ENCODE peak calls at places on chromosomes 16 and 17, in five cellular contexts. One of them, this sample, is unnamed.

GRCh38 chr17:40022961-40023541 is 7.8 kb downstream of the CSF3 start:
- DNase-seq in H9: no peak
- DNase-seq in B cell: no peak
- DNase-seq in body of pancreas: no peak
- DNase-seq in progenitor cell of endocrine pancreas: no peak
- DNase-seq in this sample: no peak

GRCh38 chr16:3461120-3461519 is 17.6 kb downstream of the NAA60 start:
- DNase-seq in B cell: no peak
- DNase-seq in progenitor cell of endocrine pancreas: no peak
- DNase-seq in body of pancreas: no peak
- DNase-seq in H9: no peak
- DNase-seq in this sample: no peak

GRCh38 chr17:31424944-31425582 is 33.6 kb downstream of the RAB11FIP4 start:
- DNase-seq in body of pancreas: peak; percentile 18
- DNase-seq in B cell: no peak
- DNase-seq in H9: no peak
- DNase-seq in progenitor cell of endocrine pancreas: no peak
- DNase-seq in this sample: no peak

GRCh38 chr17:28076138-28076537 is 33.7 kb downstream of the NLK start:
- DNase-seq in B cell: no peak
- DNase-seq in body of pancreas: no peak
- DNase-seq in H9: no peak
- DNase-seq in progenitor cell of endocrine pancreas: no peak
- DNase-seq in this sample: no peak

GRCh38 chr17:82213251-82214011 is 789 bp upstream of the CCDC57 start:
- DNase-seq in progenitor cell of endocrine pancreas: no peak
- DNase-seq in body of pancreas: no peak
- DNase-seq in H9: no peak
- DNase-seq in B cell: no peak
- DNase-seq in this sample: peak; percentile 65

GRCh38 chr16:73204359-73205152 is 156.6 kb upstream of the ZFHX3 start:
- DNase-seq in H9: no peak
- DNase-seq in body of pancreas: no peak
- DNase-seq in B cell: no peak
- DNase-seq in progenitor cell of endocrine pancreas: no peak
- DNase-seq in this sample: no peak

GRCh38 chr16:35188288-35189155 is 1729.1 kb downstream of the TP53TG3F start:
- DNase-seq in body of pancreas: no peak
- DNase-seq in progenitor cell of endocrine pancreas: no peak
- DNase-seq in H9: no peak
- DNase-seq in B cell: no peak
- DNase-seq in this sample: no peak

GRCh38 chr17:82218349-82219075 is 5.9 kb upstream of the CCDC57 start:
- DNase-seq in B cell: no peak
- DNase-seq in H9: peak; percentile 29
- DNase-seq in progenitor cell of endocrine pancreas: no peak
- DNase-seq in body of pancreas: no peak
- DNase-seq in this sample: no peak

GRCh38 chr17:57773557-57773956 is 28.5 kb upstream of the CCDC182 start:
- DNase-seq in progenitor cell of endocrine pancreas: no peak
- DNase-seq in B cell: no peak
- DNase-seq in body of pancreas: no peak
- DNase-seq in H9: peak; percentile 8
- DNase-seq in this sample: no peak

GRCh38 chr16:4537376-4538066 is 1.1 kb downstream of the CDIP1 start:
- DNase-seq in B cell: no peak
- DNase-seq in H9: peak; percentile 61
- DNase-seq in progenitor cell of endocrine pancreas: peak; percentile 12
- DNase-seq in body of pancreas: peak; percentile 43
- DNase-seq in this sample: no peak

GRCh38 chr16:80517846-80518245 is 22.9 kb upstream of the DYNLRB2 start:
- DNase-seq in body of pancreas: no peak
- DNase-seq in B cell: no peak
- DNase-seq in progenitor cell of endocrine pancreas: no peak
- DNase-seq in H9: no peak
- DNase-seq in this sample: no peak

GRCh38 chr16:30652718-30653117 is 2.0 kb downstream of the PRR14 start:
- DNase-seq in progenitor cell of endocrine pancreas: no peak
- DNase-seq in body of pancreas: no peak
- DNase-seq in B cell: no peak
- DNase-seq in H9: no peak
- DNase-seq in this sample: no peak

GRCh38 chr17:60154616-60155426 is 5.0 kb downstream of the CA4 start:
- DNase-seq in body of pancreas: no peak
- DNase-seq in H9: peak; percentile 32
- DNase-seq in progenitor cell of endocrine pancreas: no peak
- DNase-seq in B cell: no peak
- DNase-seq in this sample: no peak

GRCh38 chr16:84379008-84379730 is 10.8 kb downstream of the ATP2C2 start:
- DNase-seq in H9: no peak
- DNase-seq in B cell: no peak
- DNase-seq in progenitor cell of endocrine pancreas: no peak
- DNase-seq in body of pancreas: no peak
- DNase-seq in this sample: no peak

GRCh38 chr17:40646791-40647548 is 648 bp downstream of the SMARCE1 start:
- DNase-seq in progenitor cell of endocrine pancreas: no peak
- DNase-seq in body of pancreas: no peak
- DNase-seq in B cell: peak; percentile 47
- DNase-seq in H9: no peak
- DNase-seq in this sample: peak; percentile 60

GRCh38 chr17:33243732-33244131 is 49.4 kb downstream of the ASIC2 start:
- DNase-seq in progenitor cell of endocrine pancreas: no peak
- DNase-seq in H9: no peak
- DNase-seq in body of pancreas: no peak
- DNase-seq in B cell: no peak
- DNase-seq in this sample: no peak

GRCh38 chr16:48385272-48385953 is at the start of gene SIAH1:
- DNase-seq in body of pancreas: peak; percentile 84
- DNase-seq in H9: peak; percentile 89
- DNase-seq in progenitor cell of endocrine pancreas: peak; percentile 92
- DNase-seq in B cell: peak; percentile 84
- DNase-seq in this sample: peak; percentile 94

GRCh38 chr17:61219460-61219859 is 180.2 kb upstream of the TBX2 start:
- DNase-seq in body of pancreas: no peak
- DNase-seq in H9: no peak
- DNase-seq in B cell: no peak
- DNase-seq in progenitor cell of endocrine pancreas: no peak
- DNase-seq in this sample: no peak

GRCh38 chr16:19130852-19131808 is 17.4 kb downstream of the ITPRIPL2 start:
- DNase-seq in progenitor cell of endocrine pancreas: no peak
- DNase-seq in body of pancreas: no peak
- DNase-seq in H9: no peak
- DNase-seq in B cell: no peak
- DNase-seq in this sample: no peak

GRCh38 chr16:88061346-88062110 is 110.3 kb downstream of the BANP start:
- DNase-seq in progenitor cell of endocrine pancreas: no peak
- DNase-seq in B cell: no peak
- DNase-seq in H9: no peak
- DNase-seq in body of pancreas: no peak
- DNase-seq in this sample: no peak

GRCh38 chr16:18958621-18959578 is 24.8 kb upstream of the TMC7 start:
- DNase-seq in progenitor cell of endocrine pancreas: no peak
- DNase-seq in B cell: no peak
- DNase-seq in H9: no peak
- DNase-seq in body of pancreas: no peak
- DNase-seq in this sample: no peak

DNA sequence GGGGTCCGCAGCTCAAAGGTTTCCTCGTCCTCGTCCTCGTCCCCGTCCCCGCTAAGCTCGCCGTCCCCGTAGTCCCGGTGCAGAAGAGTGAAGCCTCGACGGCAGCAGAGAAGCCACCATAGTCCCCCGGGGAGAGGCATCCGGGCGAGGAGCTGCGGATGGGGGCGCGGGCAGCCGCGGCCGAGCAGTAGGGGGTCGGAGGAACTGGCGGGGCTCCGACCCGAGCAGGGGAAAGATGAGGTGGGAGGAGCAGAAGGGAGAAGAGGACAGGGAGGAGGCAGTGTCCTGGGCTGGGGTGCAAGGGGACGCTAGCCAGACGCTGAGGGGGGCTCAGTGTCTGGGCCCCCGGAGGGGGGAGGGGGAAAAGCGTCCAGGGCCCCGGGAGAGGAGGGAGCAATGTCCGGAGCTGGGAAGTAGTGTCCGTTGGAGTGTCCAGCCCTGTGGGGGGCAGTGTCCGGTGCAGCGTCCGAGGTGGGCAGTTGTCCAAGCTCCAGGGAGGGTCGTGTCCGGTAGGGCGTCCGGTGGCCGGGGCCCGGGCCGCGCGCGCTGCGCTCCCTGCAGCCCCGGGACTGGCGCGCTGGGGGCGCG is at the start of gene PLEKHH3:
- DNase-seq in body of pancreas: no peak
- DNase-seq in B cell: no peak
- DNase-seq in progenitor cell of endocrine pancreas: peak; percentile 50
- DNase-seq in H9: no peak
- DNase-seq in this sample: no peak
- TF ChIP-seq CTCF in body of pancreas: peak; percentile 14
- TF ChIP-seq CTCF in B cell: no peak
- TF ChIP-seq CTCF in progenitor cell of endocrine pancreas: peak; percentile 32
- TF ChIP-seq CTCF in H9: no peak
- TF ChIP-seq CTCF in this sample: no peak

GRCh38 chr16:69105501-69106361 is at the start of gene HAS3:
- DNase-seq in B cell: peak; percentile 37
- DNase-seq in H9: peak; percentile 81
- DNase-seq in progenitor cell of endocrine pancreas: peak; percentile 53
- DNase-seq in body of pancreas: peak; percentile 66
- DNase-seq in this sample: peak; percentile 65
- TF ChIP-seq CTCF in B cell: no peak
- TF ChIP-seq CTCF in H9: peak; percentile 51
- TF ChIP-seq CTCF in progenitor cell of endocrine pancreas: peak; percentile 4
- TF ChIP-seq CTCF in body of pancreas: peak; percentile 36
- TF ChIP-seq CTCF in this sample: peak; percentile 51

DNA sequence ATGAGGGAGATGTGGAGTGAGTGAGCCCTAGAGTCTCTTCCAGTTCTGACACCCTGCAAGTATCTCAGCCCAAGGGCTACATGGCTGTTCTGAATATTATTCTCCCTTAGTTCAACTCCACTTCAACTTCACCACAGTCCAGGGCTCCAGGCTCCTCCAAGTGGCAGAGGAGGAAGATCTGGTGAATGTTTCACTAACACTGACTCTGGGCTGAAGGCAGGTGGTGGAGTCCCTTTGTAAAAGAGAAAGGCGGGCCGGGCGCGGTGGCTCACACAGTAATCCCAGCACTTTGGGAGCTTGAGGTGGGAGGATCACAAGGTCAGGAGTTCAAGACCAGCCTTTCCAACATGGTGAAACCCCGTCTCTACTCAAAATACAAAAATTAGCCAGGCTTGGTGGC is 13.6 kb downstream of the CCDC92B start:
- DNase-seq in body of pancreas: no peak
- DNase-seq in H9: no peak
- DNase-seq in B cell: no peak
- DNase-seq in progenitor cell of endocrine pancreas: no peak
- DNase-seq in this sample: no peak
- TF ChIP-seq CTCF in body of pancreas: no peak
- TF ChIP-seq CTCF in H9: no peak
- TF ChIP-seq CTCF in B cell: no peak
- TF ChIP-seq CTCF in progenitor cell of endocrine pancreas: no peak
- TF ChIP-seq CTCF in this sample: no peak

DNA sequence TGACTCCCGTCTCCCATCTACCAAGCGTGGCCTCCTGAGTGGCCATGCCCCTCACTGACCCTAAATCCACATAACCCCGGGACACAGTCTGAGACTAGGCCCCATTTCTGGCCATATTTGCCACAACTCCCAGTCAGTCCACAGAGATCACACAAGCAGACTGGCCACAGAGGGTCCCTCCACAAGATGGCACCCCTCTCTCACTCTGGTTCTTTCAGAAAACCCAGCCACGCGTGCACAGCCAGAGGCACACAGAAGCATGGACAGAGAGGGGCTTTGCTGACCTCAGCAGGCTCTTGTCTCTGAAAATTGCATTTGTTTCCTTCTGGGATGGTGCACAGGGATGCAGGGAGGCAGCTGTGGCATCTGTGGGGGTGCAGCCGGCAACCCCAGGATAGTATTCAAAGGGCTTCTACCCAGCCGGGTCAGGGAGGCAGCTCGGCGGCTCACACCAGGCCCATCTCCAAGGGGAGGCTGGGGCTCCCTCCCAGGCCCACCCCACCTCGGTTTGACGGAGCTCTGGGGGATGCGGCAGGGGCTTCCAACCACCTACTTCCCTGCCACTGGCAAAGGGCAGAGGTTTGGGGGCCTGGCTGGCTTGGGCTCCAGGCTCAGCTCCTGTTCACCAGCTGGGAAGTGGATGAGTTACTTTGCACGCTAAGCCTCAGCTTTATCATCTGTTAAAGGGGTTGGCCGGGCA is 16.8 kb downstream of the DOC2B start:
- DNase-seq in B cell: no peak
- DNase-seq in H9: peak; percentile 72
- DNase-seq in progenitor cell of endocrine pancreas: no peak
- DNase-seq in body of pancreas: peak; percentile 46
- DNase-seq in this sample: peak; percentile 55
- TF ChIP-seq CTCF in B cell: no peak
- TF ChIP-seq CTCF in H9: peak; percentile 73
- TF ChIP-seq CTCF in progenitor cell of endocrine pancreas: peak; percentile 61
- TF ChIP-seq CTCF in body of pancreas: peak; percentile 37
- TF ChIP-seq CTCF in this sample: peak; percentile 26